ENCODE peak calls at places on chromosome 6, in six cellular contexts. J is aorta; L is tibial artery; Y is activated naive CD8-positive, alpha-beta T cell treated with anti-CD3 and anti-CD28 coated beads for 36 hours; C is SW 1271; H is cardiac fibroblast. F is an unnamed sample.

GRCh38 chr6:28537065-28537464 is 11.4 kb downstream of the GPX5 start:
- DNase-seq in J (no peak), L (no peak), Y (peak; percentile 2), C (no peak), H (peak; percentile 37), F (no peak)

GRCh38 chr6:91704531-91704930 is 1117.7 kb upstream of the MAP3K7 start:
- DNase-seq in J (no peak), L (no peak), Y (no peak), C (peak; percentile 51), H (peak; percentile 13), F (no peak)

GRCh38 chr6:111850288-111850937 is 22.8 kb downstream of the FYN start:
- DNase-seq in J (no peak), L (no peak), Y (no peak), C (no peak), H (no peak), F (no peak)

GRCh38 chr6:7100072-7100750 is 7.5 kb upstream of the RREB1 start:
- DNase-seq in J (no peak), L (no peak), Y (no peak), C (no peak), H (no peak), F (no peak)

GRCh38 chr6:6191476-6191875 is 129.0 kb downstream of the F13A1 start:
- DNase-seq in J (no peak), L (no peak), Y (no peak), C (no peak), H (no peak), F (no peak)

GRCh38 chr6:924661-925060 is 231.7 kb upstream of the EXOC2 start:
- DNase-seq in J (no peak), L (no peak), Y (no peak), C (no peak), H (no peak), F (no peak)

GRCh38 chr6:73028124-73028766 is 197.1 kb downstream of the KHDC1L start:
- DNase-seq in J (no peak), L (no peak), Y (no peak), C (no peak), H (no peak), F (no peak)

GRCh38 chr6:152129606-152130249 is 322.2 kb downstream of the ESR1 start:
- DNase-seq in J (no peak), L (no peak), Y (no peak), C (no peak), H (peak; percentile 48), F (no peak)

GRCh38 chr6:13404115-13404891 is 76.0 kb upstream of the TBC1D7 start:
- DNase-seq in J (no peak), L (no peak), Y (no peak), C (no peak), H (peak; percentile 85), F (no peak)

GRCh38 chr6:87656857-87657256 is 45.2 kb downstream of the AKIRIN2 start:
- DNase-seq in J (no peak), L (no peak), Y (no peak), C (no peak), H (peak; percentile 34), F (no peak)

F was measured in sigmoid colon.